ENCODE peak calls at places on chromosomes 12 and 14, in seven cellular contexts. N, I, B, O, U, X and R are unnamed samples.

GRCh38 chr14:58296731-58297130 is 1.6 kb upstream of the ARID4A start:
- DNase-seq in I (no peak), B (peak), N (no peak), O (no peak), U (no peak), X (no peak), R (no peak)

GRCh38 chr14:73234029-73234428 is 3.3 kb upstream of the PAPLN start:
- DNase-seq in N (no peak), U (no peak), B (no peak), X (no peak), I (no peak), O (no peak), R (no peak)

GRCh38 chr14:100619382-100620305 is 32.4 kb upstream of the BEGAIN start:
- DNase-seq in U (no peak), N (no peak), I (no peak), B (no peak), O (no peak), X (peak), R (no peak)

GRCh38 chr14:75905505-75905904 is 76.3 kb downstream of the TGFB3 start:
- DNase-seq in U (peak), N (no peak), X (no peak), I (no peak), O (no peak), B (no peak), R (no peak)

GRCh38 chr14:101992708-101993107 is 28.3 kb downstream of the DYNC1H1 start:
- DNase-seq in O (no peak), U (no peak), I (no peak), X (no peak), N (no peak), B (no peak), R (no peak)

GRCh38 chr12:50353869-50354593 is 42.4 kb downstream of the FAM186A start:
- DNase-seq in I (no peak), U (no peak), B (no peak), N (no peak), O (no peak), X (no peak), R (no peak)

GRCh38 chr12:47885012-47885501 is 19.7 kb downstream of the VDR start:
- DNase-seq in B (no peak), N (peak), U (no peak), O (no peak), I (peak), X (no peak), R (no peak)

GRCh38 chr12:131796754-131797587 is 31.2 kb upstream of the MMP17 start:
- DNase-seq in N (no peak), O (no peak), X (no peak), I (no peak), B (no peak), U (no peak), R (no peak)

GRCh38 chr14:84575681-84576080 is 954.3 kb upstream of the FLRT2 start:
- DNase-seq in U (no peak), B (no peak), N (no peak), I (no peak), X (no peak), O (no peak), R (no peak)

GRCh38 chr12:68506619-68507018 is 104.1 kb upstream of the RAP1B start:
- DNase-seq in U (no peak), B (no peak), X (no peak), I (no peak), O (no peak), N (no peak), R (no peak)

GRCh38 chr12:27645671-27646070 is 50.6 kb upstream of the REP15 start:
- DNase-seq in X (no peak), B (no peak), I (no peak), U (no peak), O (no peak), N (no peak), R (no peak)

GRCh38 chr12:27272375-27273028 is 28.4 kb downstream of the STK38L start:
- DNase-seq in B (no peak), N (no peak), I (no peak), U (peak), O (no peak), X (peak), R (no peak)

GRCh38 chr12:39426636-39427245 is 16.2 kb downstream of the KIF21A start:
- DNase-seq in B (no peak), O (peak), I (no peak), U (no peak), X (no peak), N (no peak), R (no peak)

GRCh38 chr12:42935756-42936155 is 346.2 kb upstream of the PRICKLE1 start:
- DNase-seq in B (peak), I (no peak), X (no peak), U (no peak), O (peak), N (no peak), R (no peak)

GRCh38 chr12:53931844-53932581 is 6.6 kb upstream of the HOXC13 start:
- DNase-seq in N (no peak), X (no peak), I (no peak), B (no peak), U (no peak), O (no peak), R (no peak)

GRCh38 chr12:128076188-128076587 is 190.8 kb upstream of the TMEM132C start:
- DNase-seq in U (peak), I (no peak), N (no peak), O (peak), X (no peak), B (peak), R (no peak)

GRCh38 chr14:77474763-77475162 is 16.9 kb downstream of the AHSA1 start:
- DNase-seq in N (no peak), O (peak), U (no peak), B (no peak), I (no peak), X (no peak), R (no peak)

GRCh38 chr14:104665092-104665662 is 24.2 kb upstream of the INF2 start:
- DNase-seq in I (no peak), U (no peak), O (no peak), N (no peak), X (no peak), B (no peak), R (no peak)

GRCh38 chr14:102140027-102140749 is 491 bp downstream of the WDR20 start:
- DNase-seq in O (peak), X (no peak), U (peak), N (peak), B (no peak), I (peak), R (no peak)